ENCODE peak calls at places on chromosomes 16 and 17, in six cellular contexts. A is GM12865, B is Calu3, R is H9, D is endothelial cell, L is lower lobe of right lung. O is an unnamed sample.

GRCh38 chr17:45371414-45372324 is 54.8 kb upstream of the MAP3K14 start:
- DNase-seq in D (peak; percentile 90), B (peak; percentile 100), A (no peak), R (peak; percentile 98), L (peak; percentile 89), O (peak; percentile 70)

GRCh38 chr16:68412061-68412460 is 36.2 kb downstream of the SMPD3 start:
- DNase-seq in R (no peak), L (peak; percentile 23), D (no peak), B (no peak), A (no peak), O (no peak)

GRCh38 chr16:49638696-49639629 is 216.9 kb downstream of the ZNF423 start:
- DNase-seq in D (no peak), A (no peak), R (no peak), B (no peak), L (no peak), O (no peak)

GRCh38 chr16:48384305-48384981 is 770 bp downstream of the SIAH1 start:
- DNase-seq in R (peak; percentile 69), D (peak; percentile 74), A (peak; percentile 61), L (peak; percentile 80), B (peak; percentile 73), O (peak; percentile 35)

GRCh38 chr16:28882476-28883180 is 4.3 kb downstream of the ATP2A1 start:
- DNase-seq in L (no peak), B (no peak), A (no peak), R (peak; percentile 62), D (no peak), O (no peak)

GRCh38 chr17:48555616-48556533 is 11.0 kb upstream of the HOXB2 start:
- DNase-seq in L (no peak), B (no peak), R (peak; percentile 69), A (peak; percentile 5), D (no peak), O (peak; percentile 28)

GRCh38 chr17:43951750-43952149 is 2.0 kb downstream of the PYY start:
- DNase-seq in L (no peak), D (no peak), R (no peak), B (no peak), A (no peak), O (no peak)

GRCh38 chr17:1928976-1929375 is 96.2 kb downstream of the RTN4RL1 start:
- DNase-seq in D (no peak), A (no peak), R (no peak), L (no peak), B (no peak), O (no peak)

GRCh38 chr16:5502467-5502869 is 404.9 kb upstream of the EEF2KMT start:
- DNase-seq in A (peak; percentile 13), R (peak; percentile 74), L (no peak), B (peak; percentile 46), D (peak; percentile 67), O (peak; percentile 10)

GRCh38 chr16:87465306-87465705 is 27.5 kb downstream of the ZCCHC14 start:
- DNase-seq in R (no peak), L (peak; percentile 90), D (no peak), B (peak; percentile 77), A (no peak), O (peak; percentile 33)

GRCh38 chr16:27618611-27619380 is 68.9 kb downstream of the KATNIP start:
- DNase-seq in L (no peak), A (no peak), B (no peak), R (no peak), D (no peak), O (no peak)

GRCh38 chr17:72143245-72143644 is 22.4 kb downstream of the SOX9 start:
- DNase-seq in L (no peak), D (no peak), R (no peak), A (no peak), B (no peak), O (no peak)

GRCh38 chr17:36949461-36949927 is 740 bp downstream of the AATF start:
- DNase-seq in A (no peak), B (no peak), D (no peak), L (no peak), R (no peak), O (no peak)

GRCh38 chr16:80518436-80518835 is 22.4 kb upstream of the DYNLRB2 start:
- DNase-seq in A (peak; percentile 71), R (no peak), D (no peak), L (no peak), B (no peak), O (peak; percentile 56)

GRCh38 chr17:38616361-38616760 is 10.6 kb upstream of the SRCIN1 start:
- DNase-seq in R (no peak), D (no peak), B (no peak), L (no peak), A (no peak), O (no peak)

GRCh38 chr17:27622914-27623313 is 8.1 kb upstream of the LGALS9 start:
- DNase-seq in B (no peak), R (no peak), L (no peak), D (no peak), A (no peak), O (no peak)

GRCh38 chr17:67095803-67096202 is 51.4 kb downstream of the CACNG1 start:
- DNase-seq in A (no peak), B (no peak), R (no peak), L (no peak), D (no peak), O (no peak)

GRCh38 chr17:13544292-13544691 is 57.4 kb downstream of the HS3ST3A1 start:
- DNase-seq in A (no peak), R (no peak), L (peak; percentile 48), B (no peak), D (no peak), O (no peak)

GRCh38 chr16:84608281-84608680 is 9.6 kb downstream of the COTL1 start:
- DNase-seq in D (no peak), L (no peak), B (no peak), A (peak; percentile 59), R (no peak), O (peak; percentile 62)

GRCh38 chr17:59561042-59561441 is 4.4 kb upstream of the DHX40 start:
- DNase-seq in B (peak; percentile 6), R (peak; percentile 56), D (peak; percentile 21), A (peak; percentile 28), L (no peak), O (peak; percentile 16)

GRCh38 chr17:73341350-73342056 is 29.7 kb upstream of the CDC42EP4 start:
- DNase-seq in L (no peak), A (no peak), R (no peak), B (no peak), D (no peak), O (no peak)

GRCh38 chr17:73343168-73343634 is 31.4 kb upstream of the CDC42EP4 start:
- DNase-seq in R (peak; percentile 94), A (no peak), B (no peak), L (no peak), D (no peak), O (no peak)

GRCh38 chr17:73343739-73344454 is 32.1 kb upstream of the CDC42EP4 start:
- DNase-seq in B (peak; percentile 62), A (no peak), D (no peak), L (no peak), R (no peak), O (no peak)

GRCh38 chr17:73342057-73342522 is 30.3 kb upstream of the CDC42EP4 start:
- DNase-seq in L (peak; percentile 60), A (peak; percentile 56), R (peak; percentile 96), D (peak; percentile 41), B (peak; percentile 87), O (no peak)

GRCh38 chr17:73342549-73343167 is 30.9 kb upstream of the CDC42EP4 start:
- DNase-seq in B (peak; percentile 28), D (no peak), R (no peak), A (peak; percentile 29), L (no peak), O (no peak)
- TF ChIP-seq CTCF in B (no peak), D (no peak), R (peak; percentile 34), A (peak; percentile 15), L (no peak), O (no peak)

DNA sequence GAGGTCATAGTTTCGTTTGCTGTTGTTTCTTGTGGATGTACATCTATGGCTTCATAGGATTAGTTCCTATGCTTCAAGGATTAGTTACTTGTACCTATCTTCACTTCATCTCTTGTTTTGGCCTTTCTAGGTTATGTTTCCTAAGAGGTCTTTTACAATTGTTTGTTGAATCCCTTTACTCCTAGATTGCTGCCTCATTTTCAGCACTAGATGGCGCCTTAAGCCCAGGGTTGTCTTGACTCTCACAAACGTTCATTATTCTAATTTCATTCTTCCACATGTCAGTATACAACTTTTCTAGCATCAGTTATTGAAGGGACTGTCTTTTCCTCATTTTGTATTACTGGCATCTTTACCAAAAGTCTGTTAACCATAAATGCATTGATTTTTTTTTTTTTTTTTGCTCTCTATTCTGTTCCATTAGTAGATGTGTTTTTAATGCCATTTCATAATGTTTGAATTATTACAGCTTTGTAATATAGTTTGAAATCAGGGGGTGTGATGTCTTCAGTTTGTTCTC is 45.0 kb upstream of the NACA2 start:
- DNase-seq in R (peak; percentile 54), A (peak; percentile 78), D (peak; percentile 54), B (peak; percentile 44), L (no peak), O (peak; percentile 76)
- TF ChIP-seq CTCF in R (peak; percentile 91), A (peak; percentile 73), D (peak; percentile 64), B (no peak), L (peak; percentile 62), O (peak; percentile 77)

GRCh38 chr17:78276098-78276497 is 44.7 kb downstream of the TMEM235 start:
- DNase-seq in A (peak; percentile 82), L (no peak), B (no peak), R (no peak), D (no peak), O (no peak)
- TF ChIP-seq CTCF in A (no peak), L (no peak), B (no peak), R (no peak), D (no peak), O (no peak)

DNA sequence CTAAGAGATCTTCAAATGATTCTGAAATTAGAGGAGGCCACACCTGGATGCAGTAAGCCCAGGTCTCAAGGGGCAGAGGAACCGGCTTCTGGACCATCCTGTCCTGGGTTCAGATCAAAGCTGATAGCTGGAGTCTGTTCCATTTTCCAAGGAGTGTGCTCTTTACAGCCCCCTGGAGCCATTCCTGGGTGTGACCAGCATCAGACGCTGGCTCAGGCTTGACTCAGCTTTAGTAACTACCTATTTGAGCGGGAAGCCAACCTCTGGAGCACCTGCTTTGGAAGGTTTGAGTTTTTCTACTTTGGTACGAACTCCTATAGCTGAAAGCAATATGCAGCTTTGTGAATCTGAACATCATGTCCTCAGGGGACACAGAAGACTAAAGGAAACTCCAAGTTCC is 12.9 kb upstream of the BBS2 start:
- DNase-seq in D (no peak), B (peak; percentile 12), L (no peak), R (peak; percentile 41), A (no peak), O (no peak)
- TF ChIP-seq CTCF in D (no peak), B (no peak), L (no peak), R (peak; percentile 47), A (no peak), O (no peak)

O was measured in activated CD8-positive, alpha-beta T cell treated with anti-CD3 and anti-CD28 coated beads for 36 hours.